ENCODE peak calls at places on chromosomes 11 and 22, in nine cellular contexts. One of them, this sample, is unnamed.

GRCh38 chr22:24051568-24051967 is 40.5 kb downstream of the CABIN1 start:
- DNase-seq in cardiac fibroblast: peak
- DNase-seq in upper lobe of right lung: no peak
- DNase-seq in mammary epithelial cell: no peak
- DNase-seq in H1: no peak
- DNase-seq in AG10803: peak
- DNase-seq in cardiac muscle cell: no peak
- DNase-seq in dorsolateral prefrontal cortex: peak
- DNase-seq in tibial artery: peak
- DNase-seq in this sample: no peak

GRCh38 chr11:84465040-84465439 is 1162.1 kb downstream of the DLG2 start:
- DNase-seq in cardiac fibroblast: peak
- DNase-seq in upper lobe of right lung: no peak
- DNase-seq in mammary epithelial cell: no peak
- DNase-seq in H1: no peak
- DNase-seq in AG10803: peak
- DNase-seq in cardiac muscle cell: no peak
- DNase-seq in dorsolateral prefrontal cortex: no peak
- DNase-seq in tibial artery: no peak
- DNase-seq in this sample: no peak

GRCh38 chr11:94669032-94669431 is 99.1 kb upstream of the AMOTL1 start:
- DNase-seq in cardiac fibroblast: no peak
- DNase-seq in upper lobe of right lung: no peak
- DNase-seq in mammary epithelial cell: no peak
- DNase-seq in H1: peak
- DNase-seq in AG10803: no peak
- DNase-seq in cardiac muscle cell: no peak
- DNase-seq in dorsolateral prefrontal cortex: peak
- DNase-seq in tibial artery: no peak
- DNase-seq in this sample: no peak

GRCh38 chr11:95230054-95231034 is 658 bp downstream of the SESN3 start:
- DNase-seq in cardiac fibroblast: peak
- DNase-seq in upper lobe of right lung: no peak
- DNase-seq in mammary epithelial cell: peak
- DNase-seq in H1: peak
- DNase-seq in AG10803: no peak
- DNase-seq in cardiac muscle cell: peak
- DNase-seq in dorsolateral prefrontal cortex: peak
- DNase-seq in tibial artery: peak
- DNase-seq in this sample: peak

GRCh38 chr11:86660011-86660595 is 12.3 kb downstream of the ME3 start:
- DNase-seq in cardiac fibroblast: peak
- DNase-seq in upper lobe of right lung: no peak
- DNase-seq in mammary epithelial cell: peak
- DNase-seq in H1: no peak
- DNase-seq in AG10803: peak
- DNase-seq in cardiac muscle cell: peak
- DNase-seq in dorsolateral prefrontal cortex: no peak
- DNase-seq in tibial artery: no peak
- DNase-seq in this sample: peak

GRCh38 chr11:128494418-128495332 is 92.7 kb downstream of the ETS1 start:
- DNase-seq in cardiac fibroblast: no peak
- DNase-seq in upper lobe of right lung: no peak
- DNase-seq in mammary epithelial cell: no peak
- DNase-seq in H1: no peak
- DNase-seq in AG10803: no peak
- DNase-seq in cardiac muscle cell: no peak
- DNase-seq in dorsolateral prefrontal cortex: no peak
- DNase-seq in tibial artery: no peak
- DNase-seq in this sample: no peak

GRCh38 chr11:19962795-19963163 is 197.5 kb downstream of the DBX1 start:
- DNase-seq in cardiac fibroblast: peak
- DNase-seq in upper lobe of right lung: no peak
- DNase-seq in mammary epithelial cell: peak
- DNase-seq in H1: no peak
- DNase-seq in AG10803: peak
- DNase-seq in cardiac muscle cell: peak
- DNase-seq in dorsolateral prefrontal cortex: no peak
- DNase-seq in tibial artery: no peak
- DNase-seq in this sample: peak

GRCh38 chr11:118207079-118207478 is 17.7 kb downstream of the JAML start:
- DNase-seq in cardiac fibroblast: no peak
- DNase-seq in upper lobe of right lung: no peak
- DNase-seq in mammary epithelial cell: no peak
- DNase-seq in H1: no peak
- DNase-seq in AG10803: no peak
- DNase-seq in cardiac muscle cell: no peak
- DNase-seq in dorsolateral prefrontal cortex: no peak
- DNase-seq in tibial artery: no peak
- DNase-seq in this sample: no peak

GRCh38 chr11:1455763-1456060 is 30.9 kb downstream of the MOB2 start:
- DNase-seq in cardiac fibroblast: no peak
- DNase-seq in upper lobe of right lung: no peak
- DNase-seq in mammary epithelial cell: no peak
- DNase-seq in H1: no peak
- DNase-seq in AG10803: no peak
- DNase-seq in cardiac muscle cell: no peak
- DNase-seq in dorsolateral prefrontal cortex: no peak
- DNase-seq in tibial artery: no peak
- DNase-seq in this sample: no peak

GRCh38 chr11:1453611-1454386 is 32.8 kb downstream of the MOB2 start:
- DNase-seq in cardiac fibroblast: no peak
- DNase-seq in upper lobe of right lung: no peak
- DNase-seq in mammary epithelial cell: no peak
- DNase-seq in H1: peak
- DNase-seq in AG10803: no peak
- DNase-seq in cardiac muscle cell: no peak
- DNase-seq in dorsolateral prefrontal cortex: no peak
- DNase-seq in tibial artery: no peak
- DNase-seq in this sample: no peak

GRCh38 chr11:1456166-1456565 is 30.4 kb downstream of the MOB2 start:
- DNase-seq in cardiac fibroblast: no peak
- DNase-seq in upper lobe of right lung: no peak
- DNase-seq in mammary epithelial cell: no peak
- DNase-seq in H1: no peak
- DNase-seq in AG10803: no peak
- DNase-seq in cardiac muscle cell: no peak
- DNase-seq in dorsolateral prefrontal cortex: no peak
- DNase-seq in tibial artery: no peak
- DNase-seq in this sample: no peak

GRCh38 chr11:1454576-1454975 is 32.0 kb downstream of the MOB2 start:
- DNase-seq in cardiac fibroblast: no peak
- DNase-seq in upper lobe of right lung: no peak
- DNase-seq in mammary epithelial cell: no peak
- DNase-seq in H1: no peak
- DNase-seq in AG10803: no peak
- DNase-seq in cardiac muscle cell: no peak
- DNase-seq in dorsolateral prefrontal cortex: no peak
- DNase-seq in tibial artery: no peak
- DNase-seq in this sample: no peak

GRCh38 chr11:1455032-1455762 is 31.4 kb downstream of the MOB2 start:
- DNase-seq in cardiac fibroblast: no peak
- DNase-seq in upper lobe of right lung: no peak
- DNase-seq in mammary epithelial cell: no peak
- DNase-seq in H1: no peak
- DNase-seq in AG10803: no peak
- DNase-seq in cardiac muscle cell: no peak
- DNase-seq in dorsolateral prefrontal cortex: no peak
- DNase-seq in tibial artery: no peak
- DNase-seq in this sample: no peak
- H3K4me3 ChIP-seq in cardiac fibroblast: no peak
- H3K4me3 ChIP-seq in upper lobe of right lung: no peak
- H3K4me3 ChIP-seq in mammary epithelial cell: no peak
- H3K4me3 ChIP-seq in H1: no peak
- H3K4me3 ChIP-seq in AG10803: no peak
- H3K4me3 ChIP-seq in cardiac muscle cell: no peak
- H3K4me3 ChIP-seq in dorsolateral prefrontal cortex: no peak
- H3K4me3 ChIP-seq in tibial artery: no peak
- H3K4me3 ChIP-seq in this sample: no peak

GRCh38 chr11:1676254-1676740 is 20.7 kb upstream of the KRTAP5-6 start:
- DNase-seq in cardiac fibroblast: no peak
- DNase-seq in upper lobe of right lung: no peak
- DNase-seq in mammary epithelial cell: no peak
- DNase-seq in H1: no peak
- DNase-seq in AG10803: no peak
- DNase-seq in cardiac muscle cell: no peak
- DNase-seq in dorsolateral prefrontal cortex: no peak
- DNase-seq in tibial artery: no peak
- DNase-seq in this sample: no peak

GRCh38 chr11:1674194-1674878 is 22.7 kb upstream of the KRTAP5-6 start:
- DNase-seq in cardiac fibroblast: no peak
- DNase-seq in upper lobe of right lung: no peak
- DNase-seq in mammary epithelial cell: no peak
- DNase-seq in H1: no peak
- DNase-seq in AG10803: no peak
- DNase-seq in cardiac muscle cell: no peak
- DNase-seq in dorsolateral prefrontal cortex: no peak
- DNase-seq in tibial artery: no peak
- DNase-seq in this sample: no peak

GRCh38 chr11:1675536-1676253 is 21.3 kb upstream of the KRTAP5-6 start:
- DNase-seq in cardiac fibroblast: no peak
- DNase-seq in upper lobe of right lung: no peak
- DNase-seq in mammary epithelial cell: no peak
- DNase-seq in H1: no peak
- DNase-seq in AG10803: no peak
- DNase-seq in cardiac muscle cell: no peak
- DNase-seq in dorsolateral prefrontal cortex: no peak
- DNase-seq in tibial artery: no peak
- DNase-seq in this sample: no peak

GRCh38 chr11:1673841-1674193 is 23.2 kb upstream of the KRTAP5-6 start:
- DNase-seq in cardiac fibroblast: no peak
- DNase-seq in upper lobe of right lung: no peak
- DNase-seq in mammary epithelial cell: no peak
- DNase-seq in H1: no peak
- DNase-seq in AG10803: no peak
- DNase-seq in cardiac muscle cell: no peak
- DNase-seq in dorsolateral prefrontal cortex: no peak
- DNase-seq in tibial artery: no peak
- DNase-seq in this sample: no peak

DNA sequence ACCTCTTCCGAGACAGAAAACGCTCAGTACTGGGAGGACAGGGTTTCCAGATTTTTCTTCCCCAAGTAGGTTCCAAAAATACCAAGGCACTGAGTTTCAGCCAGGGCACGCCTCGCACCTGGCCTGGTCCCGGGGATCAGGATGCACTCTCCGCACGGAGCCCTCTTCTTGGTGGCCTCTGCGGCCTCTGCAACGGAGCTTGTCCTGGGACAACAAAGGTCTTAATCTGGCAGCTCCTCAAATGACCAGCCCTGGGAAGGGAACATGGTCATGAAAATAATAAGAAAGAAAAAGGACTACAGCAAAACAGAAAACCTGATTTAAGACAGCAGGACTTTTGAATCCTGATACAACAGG is 22.1 kb upstream of the KRTAP5-6 start:
- DNase-seq in cardiac fibroblast: no peak
- DNase-seq in upper lobe of right lung: no peak
- DNase-seq in mammary epithelial cell: no peak
- DNase-seq in H1: no peak
- DNase-seq in AG10803: no peak
- DNase-seq in cardiac muscle cell: no peak
- DNase-seq in dorsolateral prefrontal cortex: no peak
- DNase-seq in tibial artery: no peak
- DNase-seq in this sample: no peak
- TF ChIP-seq CTCF in cardiac fibroblast: no peak
- TF ChIP-seq CTCF in upper lobe of right lung: no peak
- TF ChIP-seq CTCF in mammary epithelial cell: no peak
- TF ChIP-seq CTCF in H1: no peak
- TF ChIP-seq CTCF in AG10803: no peak
- TF ChIP-seq CTCF in cardiac muscle cell: no peak
- TF ChIP-seq CTCF in dorsolateral prefrontal cortex: no peak
- TF ChIP-seq CTCF in tibial artery: no peak
- TF ChIP-seq CTCF in this sample: no peak

DNA sequence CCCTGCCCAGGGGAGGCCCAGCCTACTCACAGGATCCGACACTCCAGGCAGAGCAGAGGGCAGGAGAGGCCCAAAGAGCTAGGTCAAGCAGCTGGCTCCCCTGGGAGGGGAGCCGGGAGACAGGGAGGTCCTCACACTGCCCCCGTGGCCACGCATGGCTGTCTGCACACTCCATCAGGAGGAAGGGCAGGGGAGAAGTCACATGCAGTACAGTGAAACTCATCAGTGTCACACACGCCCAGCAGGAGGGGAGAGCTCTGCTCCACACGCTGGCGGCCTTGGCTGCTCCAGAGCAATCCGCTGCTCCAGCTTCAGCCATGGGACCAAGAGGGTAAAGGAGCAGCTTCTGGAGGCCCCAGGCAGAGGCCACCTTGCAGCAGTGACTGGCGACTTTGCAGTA is 14.3 kb downstream of the TCIRG1 start:
- DNase-seq in cardiac fibroblast: no peak
- DNase-seq in upper lobe of right lung: peak
- DNase-seq in mammary epithelial cell: no peak
- DNase-seq in H1: no peak
- DNase-seq in AG10803: no peak
- DNase-seq in cardiac muscle cell: no peak
- DNase-seq in dorsolateral prefrontal cortex: no peak
- DNase-seq in tibial artery: no peak
- DNase-seq in this sample: no peak
- H3K4me3 ChIP-seq in cardiac fibroblast: no peak
- H3K4me3 ChIP-seq in upper lobe of right lung: no peak
- H3K4me3 ChIP-seq in mammary epithelial cell: no peak
- H3K4me3 ChIP-seq in H1: no peak
- H3K4me3 ChIP-seq in AG10803: no peak
- H3K4me3 ChIP-seq in cardiac muscle cell: no peak
- H3K4me3 ChIP-seq in dorsolateral prefrontal cortex: no peak
- H3K4me3 ChIP-seq in tibial artery: no peak
- H3K4me3 ChIP-seq in this sample: no peak

GRCh38 chr11:61507962-61508824 is at the start of gene LRRC10B:
- DNase-seq in cardiac fibroblast: no peak
- DNase-seq in upper lobe of right lung: peak
- DNase-seq in mammary epithelial cell: no peak
- DNase-seq in H1: peak
- DNase-seq in AG10803: no peak
- DNase-seq in cardiac muscle cell: no peak
- DNase-seq in dorsolateral prefrontal cortex: peak
- DNase-seq in tibial artery: no peak
- DNase-seq in this sample: no peak

GRCh38 chr11:61511383-61511782 is 2.8 kb downstream of the LRRC10B start:
- DNase-seq in cardiac fibroblast: no peak
- DNase-seq in upper lobe of right lung: no peak
- DNase-seq in mammary epithelial cell: no peak
- DNase-seq in H1: no peak
- DNase-seq in AG10803: no peak
- DNase-seq in cardiac muscle cell: no peak
- DNase-seq in dorsolateral prefrontal cortex: no peak
- DNase-seq in tibial artery: no peak
- DNase-seq in this sample: no peak

GRCh38 chr11:61510178-61510979 is 1.8 kb downstream of the LRRC10B start:
- DNase-seq in cardiac fibroblast: no peak
- DNase-seq in upper lobe of right lung: no peak
- DNase-seq in mammary epithelial cell: no peak
- DNase-seq in H1: no peak
- DNase-seq in AG10803: no peak
- DNase-seq in cardiac muscle cell: no peak
- DNase-seq in dorsolateral prefrontal cortex: no peak
- DNase-seq in tibial artery: peak
- DNase-seq in this sample: no peak

GRCh38 chr11:61510980-61511373 is 2.4 kb downstream of the LRRC10B start:
- DNase-seq in cardiac fibroblast: no peak
- DNase-seq in upper lobe of right lung: no peak
- DNase-seq in mammary epithelial cell: no peak
- DNase-seq in H1: no peak
- DNase-seq in AG10803: no peak
- DNase-seq in cardiac muscle cell: no peak
- DNase-seq in dorsolateral prefrontal cortex: no peak
- DNase-seq in tibial artery: peak
- DNase-seq in this sample: no peak

GRCh38 chr11:61509058-61510029 is 795 bp downstream of the LRRC10B start:
- DNase-seq in cardiac fibroblast: peak
- DNase-seq in upper lobe of right lung: peak
- DNase-seq in mammary epithelial cell: peak
- DNase-seq in H1: peak
- DNase-seq in AG10803: peak
- DNase-seq in cardiac muscle cell: peak
- DNase-seq in dorsolateral prefrontal cortex: peak
- DNase-seq in tibial artery: no peak
- DNase-seq in this sample: peak
- TF ChIP-seq CTCF in cardiac fibroblast: peak
- TF ChIP-seq CTCF in upper lobe of right lung: peak
- TF ChIP-seq CTCF in mammary epithelial cell: peak
- TF ChIP-seq CTCF in H1: peak
- TF ChIP-seq CTCF in AG10803: peak
- TF ChIP-seq CTCF in cardiac muscle cell: peak
- TF ChIP-seq CTCF in dorsolateral prefrontal cortex: no peak
- TF ChIP-seq CTCF in tibial artery: peak
- TF ChIP-seq CTCF in this sample: peak

This sample was measured in fibroblast of villous mesenchyme.